ENCODE peak calls at places on chromosome 20, in seven cellular contexts. B, P, C, S, N, F and E are unnamed samples.

GRCh38 chr20:46477225-46477624 is 36.1 kb downstream of the ZNF334 start:
- DNase-seq in B (no peak), F (no peak), S (no peak), P (no peak), C (no peak), N (no peak), E (no peak)

GRCh38 chr20:58473818-58474425 is 41.3 kb downstream of the APCDD1L start:
- DNase-seq in N (no peak), P (no peak), B (no peak), F (no peak), S (no peak), C (no peak), E (no peak)

GRCh38 chr20:32731882-32732266 is 11.4 kb downstream of the COMMD7 start:
- DNase-seq in F (no peak), B (no peak), C (no peak), N (no peak), P (no peak), S (no peak), E (no peak)

GRCh38 chr20:25058797-25059486 is 1.0 kb upstream of the ACSS1 start:
- DNase-seq in P (peak), S (no peak), N (peak), B (peak), C (no peak), F (peak), E (no peak)

GRCh38 chr20:14568225-14568624 is 230.8 kb upstream of the FLRT3 start:
- DNase-seq in B (no peak), P (no peak), S (no peak), F (no peak), C (no peak), N (no peak), E (no peak)

GRCh38 chr20:32481311-32482103 is 103.6 kb downstream of the NOL4L start:
- DNase-seq in C (no peak), S (no peak), P (peak), F (no peak), B (peak), N (no peak), E (no peak)

GRCh38 chr20:58628491-58629212 is 22.4 kb upstream of the STX16 start:
- DNase-seq in F (no peak), B (no peak), S (no peak), C (no peak), P (no peak), N (no peak), E (no peak)

GRCh38 chr20:55616367-55616766 is 389.0 kb downstream of the CBLN4 start:
- DNase-seq in B (no peak), S (no peak), C (no peak), N (no peak), P (no peak), F (no peak), E (no peak)

GRCh38 chr20:1664911-1665310 is 7.3 kb upstream of the SIRPG start:
- DNase-seq in S (no peak), B (no peak), N (no peak), F (no peak), C (no peak), P (peak), E (no peak)

GRCh38 chr20:36895036-36895435 is 19.1 kb downstream of the TLDC2 start:
- DNase-seq in S (no peak), P (no peak), C (no peak), F (no peak), B (no peak), N (no peak), E (no peak)

GRCh38 chr20:36106606-36107005 is 47.9 kb upstream of the EPB41L1 start:
- DNase-seq in S (no peak), N (no peak), P (no peak), B (no peak), C (no peak), F (no peak), E (no peak)

GRCh38 chr20:10447028-10447427 is 11.9 kb downstream of the SLX4IP start:
- DNase-seq in C (no peak), B (no peak), F (no peak), N (peak), P (peak), S (peak), E (peak)

GRCh38 chr20:46894579-46894958 is at the start of gene EYA2:
- DNase-seq in N (peak), F (no peak), B (no peak), P (peak), C (no peak), S (no peak), E (no peak)

GRCh38 chr20:49372095-49372734 is 94.4 kb upstream of the ZNFX1 start:
- DNase-seq in S (no peak), B (no peak), P (no peak), C (no peak), F (peak), N (no peak), E (no peak)

GRCh38 chr20:674936-675452 is 608 bp downstream of the SCRT2 start:
- DNase-seq in N (no peak), P (no peak), F (no peak), C (no peak), B (no peak), S (no peak), E (no peak)

GRCh38 chr20:56778765-56779195 is 149.7 kb downstream of the TFAP2C start:
- DNase-seq in P (no peak), S (no peak), C (no peak), N (no peak), F (no peak), B (no peak), E (no peak)

GRCh38 chr20:33914871-33915270 is 78.8 kb upstream of the RALY start:
- DNase-seq in S (peak), C (no peak), B (no peak), P (no peak), N (peak), F (no peak), E (peak)

GRCh38 chr20:57672164-57672563 is 37.7 kb downstream of the PMEPA1 start:
- DNase-seq in F (no peak), P (no peak), C (no peak), N (no peak), S (no peak), B (no peak), E (no peak)

GRCh38 chr20:33647603-33648395 is 14.3 kb upstream of the C20orf144 start:
- DNase-seq in P (no peak), S (no peak), B (no peak), N (no peak), C (no peak), F (no peak), E (no peak)

GRCh38 chr20:6704132-6704861 is 63.2 kb upstream of the BMP2 start:
- DNase-seq in F (no peak), S (no peak), P (peak), C (no peak), B (no peak), N (peak), E (no peak)

DNA sequence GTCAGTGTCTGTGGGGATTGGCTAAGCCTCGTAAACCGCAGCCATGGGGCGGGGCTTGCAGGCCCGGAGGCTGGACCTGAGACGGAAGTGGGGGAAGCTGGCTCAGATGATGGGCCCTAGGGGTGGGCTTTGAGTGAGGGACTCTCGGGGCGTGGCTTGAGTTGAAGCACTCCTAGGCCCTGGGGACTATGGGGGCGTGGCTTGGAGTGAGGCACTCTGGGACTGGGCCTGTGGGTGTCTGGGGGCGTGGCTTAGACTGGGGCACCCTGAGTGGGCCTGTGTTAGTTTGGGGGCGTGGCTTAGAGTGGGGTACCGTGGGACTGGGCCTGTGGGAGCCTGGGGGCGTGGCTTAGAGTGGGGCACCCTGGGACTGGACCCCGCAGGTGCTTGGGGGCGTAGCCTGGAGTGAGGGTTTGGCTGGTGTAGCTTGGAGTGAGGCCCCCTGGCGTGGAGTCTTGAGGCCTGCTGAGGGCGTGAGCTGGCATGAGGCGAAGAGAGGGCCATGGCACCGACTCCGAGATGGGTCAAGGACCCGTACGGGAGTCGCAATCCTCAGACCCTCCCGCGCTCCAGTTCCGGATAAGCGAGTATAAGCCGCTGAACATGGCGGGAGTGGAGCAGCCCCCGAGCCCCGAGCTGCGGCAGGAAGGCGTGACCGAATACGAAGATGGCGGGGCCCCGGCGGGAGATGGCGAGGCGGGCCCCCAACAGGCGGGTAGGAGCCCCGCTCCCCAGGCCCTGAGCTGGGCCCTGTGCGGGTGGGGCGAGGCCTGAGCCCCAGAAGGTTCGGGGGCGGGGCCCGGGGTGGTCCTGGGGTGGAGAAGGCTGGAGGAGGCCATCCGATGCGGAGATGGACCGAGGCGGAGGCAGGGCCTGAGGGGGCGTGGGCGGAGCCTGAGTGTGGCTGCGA is 6.8 kb downstream of the L3MBTL1 start:
- DNase-seq in C (peak), P (peak), N (no peak), F (peak), S (peak), B (peak), E (peak)
- TF ChIP-seq POLR2A in C (no peak), P (peak), N (no peak), F (no peak), S (no peak), B (peak), E (peak)

DNA sequence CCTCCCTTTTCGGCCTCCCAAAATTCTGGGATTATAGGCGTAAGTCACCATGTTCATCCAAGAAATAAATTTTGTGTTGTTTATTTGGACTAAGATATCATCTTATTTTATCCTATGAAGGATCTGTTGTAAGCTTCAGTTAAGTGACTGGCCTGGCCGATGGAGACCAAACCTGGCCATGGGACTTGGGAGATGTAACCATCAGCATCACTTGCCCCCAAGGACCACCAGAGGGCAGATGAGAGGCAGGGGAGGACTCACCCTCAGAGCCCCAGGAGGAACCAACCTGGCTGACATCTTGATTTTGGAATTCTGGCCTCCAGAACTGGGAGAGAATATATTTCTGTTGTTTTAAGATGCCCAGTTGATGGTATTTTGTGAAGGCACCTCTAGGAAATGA is 266.7 kb downstream of the CDH26 start:
- DNase-seq in S (no peak), C (no peak), P (no peak), B (no peak), F (no peak), N (peak), E (peak)
- TF ChIP-seq POLR2A in S (no peak), C (no peak), P (no peak), B (no peak), F (no peak), N (no peak), E (no peak)

GRCh38 chr20:4170621-4171537 is 155.5 kb upstream of the RNF24 start:
- DNase-seq in C (no peak), S (no peak), N (no peak), B (peak), P (no peak), F (no peak), E (no peak)

GRCh38 chr20:4171538-4172116 is 156.3 kb upstream of the RNF24 start:
- DNase-seq in S (no peak), N (no peak), P (no peak), B (peak), C (no peak), F (no peak), E (no peak)

GRCh38 chr20:4173142-4173541 is 157.8 kb upstream of the RNF24 start:
- DNase-seq in F (no peak), P (no peak), B (no peak), C (no peak), N (no peak), S (no peak), E (no peak)

GRCh38 chr20:4179545-4179944 is 164.2 kb upstream of the RNF24 start:
- DNase-seq in S (no peak), B (no peak), F (no peak), N (no peak), P (no peak), C (no peak), E (no peak)

GRCh38 chr20:4174909-4175308 is 159.6 kb upstream of the RNF24 start:
- DNase-seq in S (no peak), P (no peak), N (no peak), F (no peak), C (no peak), B (no peak), E (no peak)
- TF ChIP-seq POLR2A in S (no peak), P (no peak), N (no peak), F (no peak), C (no peak), B (no peak), E (no peak)

GRCh38 chr20:38873050-38873581 is 53.1 kb upstream of the FAM83D start:
- DNase-seq in C (no peak), P (peak), B (no peak), N (no peak), F (no peak), S (no peak), E (no peak)

GRCh38 chr20:38872491-38873049 is 53.6 kb upstream of the FAM83D start:
- DNase-seq in N (no peak), C (no peak), S (no peak), B (no peak), F (no peak), P (no peak), E (no peak)

GRCh38 chr20:38875170-38875993 is 50.8 kb upstream of the FAM83D start:
- DNase-seq in C (no peak), P (peak), B (no peak), N (no peak), F (no peak), S (no peak), E (no peak)

GRCh38 chr20:38872036-38872435 is 54.2 kb upstream of the FAM83D start:
- DNase-seq in F (no peak), S (no peak), B (no peak), N (no peak), C (no peak), P (peak), E (no peak)

GRCh38 chr20:38874460-38875169 is 51.6 kb upstream of the FAM83D start:
- DNase-seq in F (no peak), B (no peak), C (no peak), N (no peak), S (no peak), P (peak), E (no peak)
- TF ChIP-seq POLR2A in F (no peak), B (no peak), C (no peak), N (no peak), S (no peak), P (no peak), E (no peak)

GRCh38 chr20:41466836-41467619 is 100.4 kb upstream of the EMILIN3 start:
- DNase-seq in S (no peak), B (no peak), P (no peak), N (no peak), F (no peak), C (no peak), E (no peak)
- TF ChIP-seq POLR2A in S (no peak), B (no peak), P (no peak), N (no peak), F (no peak), C (no peak), E (no peak)